ENCODE peak calls at places on chromosomes 2 and 18, in six cellular contexts. N is left ventricle myocardium inferior; P is mammary epithelial cell; A is activated CD8-positive, alpha-beta T cell treated with anti-CD3 and anti-CD28 coated beads for 36 hours; C is right lobe of liver; T is lower lobe of right lung. U is an unnamed sample.

GRCh38 chr2:46689993-46690392 is 210.6 kb downstream of the TMEM247 start:
- DNase-seq in N (no peak), P (no peak), A (no peak), C (no peak), T (no peak), U (no peak)

GRCh38 chr2:135168119-135168872 is 116.2 kb downstream of the RAB3GAP1 start:
- DNase-seq in N (no peak), P (no peak), A (no peak), C (no peak), T (no peak), U (no peak)

GRCh38 chr2:72917138-72917874 is at the start of gene EMX1:
- DNase-seq in N (no peak), P (peak), A (peak), C (peak), T (peak), U (no peak)

GRCh38 chr18:68475911-68476310 is 239.0 kb downstream of the TMX3 start:
- DNase-seq in N (no peak), P (no peak), A (no peak), C (no peak), T (no peak), U (no peak)

GRCh38 chr2:178279142-178279541 is 84.8 kb downstream of the OSBPL6 start:
- DNase-seq in N (no peak), P (peak), A (no peak), C (no peak), T (no peak), U (no peak)

GRCh38 chr2:143433158-143433557 is 303.9 kb downstream of the ARHGAP15 start:
- DNase-seq in N (no peak), P (no peak), A (no peak), C (no peak), T (no peak), U (no peak)

GRCh38 chr18:62457830-62458229 is 65.0 kb upstream of the ZCCHC2 start:
- DNase-seq in N (no peak), P (no peak), A (no peak), C (no peak), T (no peak), U (no peak)

GRCh38 chr2:168573128-168573903 is 117.2 kb downstream of the CERS6 start:
- DNase-seq in N (no peak), P (peak), A (no peak), C (no peak), T (no peak), U (no peak)

GRCh38 chr2:6290626-6291025 is 575.1 kb downstream of the CMPK2 start:
- DNase-seq in N (no peak), P (no peak), A (no peak), C (no peak), T (no peak), U (no peak)

GRCh38 chr2:98329549-98329948 is 16.7 kb upstream of the CNGA3 start:
- DNase-seq in N (no peak), P (no peak), A (no peak), C (no peak), T (no peak), U (no peak)

GRCh38 chr2:142218471-142218870 is 87.7 kb upstream of the LRP1B start:
- DNase-seq in N (no peak), P (peak), A (no peak), C (no peak), T (no peak), U (no peak)

GRCh38 chr2:225998653-225999052 is 599.1 kb downstream of the NYAP2 start:
- DNase-seq in N (no peak), P (no peak), A (no peak), C (no peak), T (no peak), U (no peak)

GRCh38 chr2:795245-796041 is 118.2 kb upstream of the TMEM18 start:
- DNase-seq in N (no peak), P (no peak), A (no peak), C (no peak), T (no peak), U (no peak)

GRCh38 chr2:219553463-219553862 is 9.6 kb downstream of the TMEM198 start:
- DNase-seq in N (no peak), P (no peak), A (no peak), C (no peak), T (no peak), U (no peak)

GRCh38 chr2:125615438-125615837 is 1040.5 kb upstream of the GYPC start:
- DNase-seq in N (no peak), P (no peak), A (no peak), C (no peak), T (no peak), U (no peak)

GRCh38 chr2:18074476-18074875 is 196.0 kb downstream of the KCNS3 start:
- DNase-seq in N (no peak), P (no peak), A (no peak), C (no peak), T (no peak), U (no peak)

GRCh38 chr2:96153991-96154431 is 8.8 kb upstream of the DUSP2 start:
- DNase-seq in N (no peak), P (no peak), A (no peak), C (peak), T (peak), U (no peak)

GRCh38 chr2:76599732-76600368 is 889.1 kb upstream of the GCFC2 start:
- DNase-seq in N (no peak), P (peak), A (peak), C (peak), T (no peak), U (no peak)

GRCh38 chr2:99635710-99636431 is 146.1 kb upstream of the REV1 start:
- DNase-seq in N (peak), P (no peak), A (no peak), C (no peak), T (no peak), U (no peak)

GRCh38 chr2:24762518-24762917 is 30.7 kb downstream of the PTRHD1 start:
- DNase-seq in N (no peak), P (no peak), A (no peak), C (no peak), T (no peak), U (no peak)

GRCh38 chr2:46353509-46353908 is 56.3 kb downstream of the EPAS1 start:
- DNase-seq in N (no peak), P (peak), A (no peak), C (no peak), T (no peak), U (no peak)

GRCh38 chr18:48947583-48947982 is 3.2 kb downstream of the SMAD7 start:
- DNase-seq in N (peak), P (peak), A (no peak), C (peak), T (no peak), U (no peak)

GRCh38 chr18:48674198-48674721 is 135.4 kb downstream of the CTIF start:
- DNase-seq in N (peak), P (no peak), A (no peak), C (peak), T (no peak), U (no peak)

GRCh38 chr18:63101811-63102210 is 217.8 kb downstream of the BCL2 start:
- DNase-seq in N (no peak), P (no peak), A (no peak), C (no peak), T (no peak), U (no peak)

GRCh38 chr2:10473121-10473756 is 25.1 kb upstream of the ODC1 start:
- DNase-seq in N (no peak), P (no peak), A (no peak), C (no peak), T (no peak), U (peak)

GRCh38 chr2:169105433-169105832 is 36.1 kb downstream of the DHRS9 start:
- DNase-seq in N (no peak), P (no peak), A (no peak), C (no peak), T (no peak), U (no peak)

GRCh38 chr2:204695506-204695905 is 150.2 kb downstream of the PARD3B start:
- DNase-seq in N (no peak), P (no peak), A (no peak), C (no peak), T (no peak), U (no peak)

GRCh38 chr2:134099273-134099672 is 154.6 kb upstream of the MGAT5 start:
- DNase-seq in N (no peak), P (no peak), A (no peak), C (no peak), T (no peak), U (no peak)

GRCh38 chr18:77100751-77101355 is 31.7 kb downstream of the MBP start:
- DNase-seq in N (no peak), P (peak), A (peak), C (no peak), T (no peak), U (no peak)

GRCh38 chr18:48153641-48154481 is 223.4 kb upstream of the SMAD2 start:
- DNase-seq in N (no peak), P (peak), A (no peak), C (peak), T (no peak), U (peak)

GRCh38 chr2:9770308-9771100 is 72.8 kb upstream of the TAF1B start:
- DNase-seq in N (peak), P (peak), A (peak), C (no peak), T (no peak), U (no peak)

GRCh38 chr2:112173646-112174319 is 35.6 kb downstream of the FBLN7 start:
- DNase-seq in N (no peak), P (no peak), A (no peak), C (no peak), T (no peak), U (no peak)

DNA sequence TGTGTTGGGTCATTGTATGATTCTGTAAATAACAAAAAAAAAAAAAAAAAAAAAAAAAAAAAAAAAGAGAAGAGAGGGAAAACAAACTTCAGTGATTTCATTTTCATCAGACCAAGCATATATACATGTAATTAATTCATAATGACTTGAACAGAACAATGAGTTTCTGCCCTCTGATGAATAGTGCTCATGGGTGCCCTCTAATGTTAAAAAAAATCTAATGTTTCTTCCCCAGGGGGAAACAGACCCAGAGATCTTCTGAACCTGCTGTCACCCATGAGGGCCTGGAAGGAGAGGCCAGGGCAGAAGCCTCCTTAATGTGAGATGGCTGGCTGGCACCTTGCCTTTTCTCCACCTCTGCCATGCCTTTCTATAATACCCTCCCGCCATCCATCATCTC is 289.2 kb downstream of the ZNF521 start:
- DNase-seq in N (no peak), P (no peak), A (no peak), C (no peak), T (no peak), U (no peak)
- TF ChIP-seq CTCF in N (no peak), P (peak), A (no peak), C (no peak), T (no peak), U (no peak)

DNA sequence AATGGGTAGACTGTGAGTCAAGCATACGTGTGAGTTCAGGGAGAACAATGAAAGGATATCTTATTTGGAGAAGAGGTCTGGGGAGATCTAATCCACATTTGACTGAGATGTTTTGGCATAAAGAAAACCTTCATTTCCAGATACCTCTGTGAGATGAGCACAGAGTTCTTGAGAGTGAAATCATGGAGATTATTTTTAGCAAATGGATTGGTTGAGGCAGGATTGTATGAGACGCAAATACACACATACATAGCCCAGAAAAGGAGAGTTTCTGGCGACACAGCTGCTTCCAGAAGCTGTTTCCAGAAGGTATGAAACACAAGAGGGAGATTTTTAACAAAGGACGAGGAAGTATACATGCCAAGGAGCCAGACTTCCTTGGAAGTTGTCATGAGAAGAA is 177.1 kb downstream of the SETBP1 start:
- DNase-seq in N (no peak), P (no peak), A (no peak), C (no peak), T (no peak), U (no peak)
- TF ChIP-seq CTCF in N (no peak), P (no peak), A (no peak), C (no peak), T (no peak), U (no peak)

GRCh38 chr18:4797286-4797685 is 342.2 kb upstream of the DLGAP1 start:
- DNase-seq in N (no peak), P (peak), A (no peak), C (no peak), T (no peak), U (no peak)
- TF ChIP-seq CTCF in N (no peak), P (no peak), A (no peak), C (no peak), T (no peak), U (no peak)

GRCh38 chr2:212227755-212228154 is 310.8 kb downstream of the ERBB4 start:
- DNase-seq in N (no peak), P (peak), A (no peak), C (peak), T (no peak), U (no peak)

GRCh38 chr2:212228651-212229253 is 309.9 kb downstream of the ERBB4 start:
- DNase-seq in N (no peak), P (peak), A (no peak), C (no peak), T (no peak), U (no peak)

GRCh38 chr2:212226114-212226513 is 312.5 kb downstream of the ERBB4 start:
- DNase-seq in N (no peak), P (no peak), A (no peak), C (no peak), T (no peak), U (no peak)
- TF ChIP-seq CTCF in N (no peak), P (no peak), A (no peak), C (no peak), T (no peak), U (no peak)

GRCh38 chr2:43171789-43172188 is 54.6 kb downstream of the ZFP36L2 start:
- DNase-seq in N (peak), P (no peak), A (no peak), C (peak), T (no peak), U (no peak)

GRCh38 chr2:43169091-43169936 is 57.1 kb downstream of the ZFP36L2 start:
- DNase-seq in N (no peak), P (no peak), A (peak), C (peak), T (peak), U (no peak)

GRCh38 chr2:43168016-43168369 is 58.4 kb downstream of the ZFP36L2 start:
- DNase-seq in N (no peak), P (no peak), A (no peak), C (no peak), T (no peak), U (no peak)

GRCh38 chr2:43170733-43171101 is 55.7 kb downstream of the ZFP36L2 start:
- DNase-seq in N (no peak), P (no peak), A (peak), C (no peak), T (no peak), U (no peak)

DNA sequence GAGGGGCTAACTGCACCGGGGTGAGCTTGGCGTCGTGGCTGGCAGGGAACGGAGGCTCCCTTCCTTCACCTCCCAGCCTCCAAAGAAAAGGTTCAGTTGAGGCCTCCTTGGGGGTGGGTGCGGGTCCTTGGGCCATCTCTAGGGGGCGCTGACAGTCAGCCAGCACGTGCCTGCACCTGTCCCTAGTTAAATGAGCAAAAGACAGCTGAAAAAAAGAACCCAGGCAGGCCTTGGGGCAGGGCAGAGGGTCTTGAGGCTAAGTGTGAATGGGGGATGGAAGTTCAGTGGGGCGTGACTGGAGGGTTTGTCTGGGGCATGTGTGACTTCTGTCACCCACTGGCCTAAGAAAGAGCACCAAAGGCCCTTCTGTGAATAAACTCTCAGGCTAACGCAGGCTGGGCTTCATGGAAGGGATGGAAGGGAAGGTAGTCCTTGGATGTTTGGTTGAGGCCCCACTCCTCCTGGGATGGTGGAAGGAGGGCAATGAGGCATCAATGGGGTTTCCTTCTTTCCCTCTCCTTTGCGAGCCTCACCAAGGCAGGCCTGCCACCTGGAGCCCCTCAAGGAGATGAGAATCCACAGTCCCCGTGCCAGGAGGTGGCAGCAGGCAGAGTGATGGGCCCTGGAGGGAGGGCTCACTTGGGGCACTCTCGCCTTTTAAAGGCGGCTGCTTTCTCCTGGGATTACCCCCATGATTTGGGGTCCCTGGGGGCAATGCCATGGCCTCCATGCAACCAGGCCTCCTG is 56.2 kb downstream of the ZFP36L2 start:
- DNase-seq in N (no peak), P (no peak), A (peak), C (no peak), T (peak), U (no peak)
- TF ChIP-seq CTCF in N (peak), P (peak), A (peak), C (peak), T (peak), U (peak)

U was measured in CD14-positive monocyte.